ENCODE peak calls at places on chromosomes 13 and 19, in five cellular contexts. P, U, V, H and X are unnamed samples.

GRCh38 chr19:47275866-47276461 is 1.3 kb downstream of the INAFM1 start:
- DNase-seq in H (no peak), V (no peak), U (no peak), P (peak; percentile 59), X (no peak)

GRCh38 chr13:24348797-24349515 is 39.6 kb downstream of the C1QTNF9 start:
- DNase-seq in V (no peak), P (no peak), H (no peak), U (no peak), X (no peak)

GRCh38 chr19:53644061-53644816 is 12.4 kb downstream of the DPRX start:
- DNase-seq in U (no peak), V (no peak), P (no peak), H (peak; percentile 9), X (no peak)

GRCh38 chr13:42991892-42992584 is at the start of gene EPSTI1:
- DNase-seq in P (peak; percentile 65), U (peak; percentile 66), H (peak; percentile 68), V (no peak), X (peak; percentile 67)

GRCh38 chr19:11489378-11489777 is 8.5 kb upstream of the ELAVL3 start:
- DNase-seq in P (no peak), V (no peak), H (no peak), U (no peak), X (no peak)

GRCh38 chr13:86932935-86933334 is 738.2 kb upstream of the SLITRK5 start:
- DNase-seq in P (no peak), H (peak; percentile 56), U (no peak), V (no peak), X (no peak)

GRCh38 chr19:1767464-1767933 is 14.2 kb downstream of the ONECUT3 start:
- DNase-seq in P (peak; percentile 9), V (no peak), U (peak; percentile 53), H (peak; percentile 67), X (peak; percentile 84)

GRCh38 chr13:99085139-99085845 is 107.4 kb upstream of the DOCK9 start:
- DNase-seq in U (no peak), H (peak; percentile 38), V (no peak), P (no peak), X (peak; percentile 17)

GRCh38 chr19:30228113-30228725 is 144.0 kb upstream of the ZNF536 start:
- DNase-seq in U (no peak), P (no peak), V (no peak), H (peak; percentile 58), X (peak; percentile 72)